ENCODE peak calls at places on chromosome 22, in five cellular contexts. D is stimulated activated CD4-positive, alpha-beta T cell treated with anti-CD3 and anti-CD28 coated beads, Interleukin-1b, Interleukin-23, amount 100 ng/mL, for 48 hours; P is HTR-8/SVneo; V is GDM1; R is NCI-H1694. G is an unnamed sample.

GRCh38 chr22:39527481-39527961 is 5.0 kb downstream of the RPS19BP1 start:
- DNase-seq in D (no peak), P (no peak), V (no peak), R (no peak), G (peak)

GRCh38 chr22:31618057-31618456 is 44.0 kb downstream of the PISD start:
- DNase-seq in D (no peak), P (no peak), V (no peak), R (no peak), G (peak)

GRCh38 chr22:47965066-47965465 is 1202.6 kb downstream of the TBC1D22A start:
- DNase-seq in D (no peak), P (no peak), V (no peak), R (no peak), G (no peak)

GRCh38 chr22:46797355-46797754 is 34.9 kb downstream of the TBC1D22A start:
- DNase-seq in D (no peak), P (peak), V (no peak), R (no peak), G (no peak)

GRCh38 chr22:30351226-30351625 is 5.5 kb downstream of the SF3A1 start:
- DNase-seq in D (no peak), P (no peak), V (no peak), R (no peak), G (no peak)

GRCh38 chr22:40383905-40384304 is 13.5 kb downstream of the SGSM3 start:
- DNase-seq in D (no peak), P (no peak), V (no peak), R (no peak), G (no peak)

GRCh38 chr22:42719133-42719532 is 1.5 kb downstream of the A4GALT start:
- DNase-seq in D (no peak), P (no peak), V (no peak), R (no peak), G (no peak)

GRCh38 chr22:22817468-22818201 is 70.0 kb upstream of the IGLL5 start:
- DNase-seq in D (no peak), P (no peak), V (no peak), R (peak), G (peak)

G was measured in G401.